ENCODE peak calls at places on chromosome 16, in seven cellular contexts. V is IMR-90, I is endothelial cell, T is GM12878, R is A549, C is gastrocnemius medialis, S is lower lobe of right lung. F is an unnamed sample.

GRCh38 chr16:87705780-87706277 is 60.0 kb downstream of the KLHDC4 start:
- DNase-seq in R (no peak), S (peak), I (no peak), T (no peak), C (no peak), V (no peak), F (no peak)

GRCh38 chr16:88735616-88736015 is 29.3 kb downstream of the CTU2 start:
- DNase-seq in T (no peak), I (no peak), C (no peak), V (no peak), S (no peak), R (no peak), F (no peak)

GRCh38 chr16:86919531-86920305 is 341.4 kb downstream of the FOXL1 start:
- DNase-seq in S (no peak), I (no peak), T (no peak), V (no peak), R (no peak), C (no peak), F (no peak)

GRCh38 chr16:66858740-66859396 is 14.7 kb downstream of the CA7 start:
- DNase-seq in V (peak), T (no peak), R (no peak), C (peak), S (peak), I (no peak), F (no peak)

GRCh38 chr16:54628796-54629625 is 301.7 kb upstream of the IRX5 start:
- DNase-seq in I (no peak), C (no peak), T (no peak), R (no peak), V (no peak), S (peak), F (no peak)

GRCh38 chr16:67959520-67959919 is 8.9 kb downstream of the SLC12A4 start:
- DNase-seq in C (peak), R (no peak), S (no peak), V (peak), T (no peak), I (no peak), F (peak)

GRCh38 chr16:12503201-12503600 is 300.5 kb downstream of the CPPED1 start:
- DNase-seq in R (no peak), S (no peak), T (no peak), I (no peak), V (no peak), C (no peak), F (peak)

GRCh38 chr16:89246903-89247733 is 29.6 kb downstream of the ZNF778 start:
- DNase-seq in R (peak), C (peak), V (peak), T (peak), I (peak), S (peak), F (no peak)

GRCh38 chr16:64866026-64866425 is 255.8 kb downstream of the CDH11 start:
- DNase-seq in I (no peak), R (no peak), C (no peak), V (peak), S (no peak), T (no peak), F (no peak)

GRCh38 chr16:87849419-87850008 is 19.8 kb downstream of the SLC7A5 start:
- DNase-seq in I (no peak), V (no peak), R (no peak), C (no peak), S (no peak), T (no peak), F (no peak)

GRCh38 chr16:64615647-64616280 is 506.1 kb downstream of the CDH11 start:
- DNase-seq in S (no peak), R (no peak), I (no peak), V (peak), C (no peak), T (no peak), F (no peak)

GRCh38 chr16:55836158-55836611 is 3.3 kb upstream of the CES1 start:
- DNase-seq in I (no peak), S (no peak), V (no peak), C (no peak), R (peak), T (no peak), F (no peak)

GRCh38 chr16:79089735-79090284 is 510.7 kb downstream of the MAF start:
- DNase-seq in S (no peak), C (no peak), R (no peak), I (no peak), T (peak), V (no peak), F (no peak)

GRCh38 chr16:23290189-23291062 is 11.7 kb upstream of the SCNN1B start:
- DNase-seq in C (no peak), S (no peak), T (no peak), I (no peak), R (no peak), V (no peak), F (no peak)

GRCh38 chr16:61580579-61580978 is 455.7 kb downstream of the CDH8 start:
- DNase-seq in T (no peak), R (no peak), S (no peak), I (no peak), V (no peak), C (no peak), F (peak)

GRCh38 chr16:46789499-46790414 is 41.2 kb downstream of the C16orf87 start:
- DNase-seq in C (peak), T (peak), S (peak), R (peak), V (peak), I (peak), F (no peak)

GRCh38 chr16:87138316-87138715 is 178.9 kb downstream of the C16orf95 start:
- DNase-seq in I (no peak), S (no peak), R (no peak), C (no peak), V (no peak), T (no peak), F (peak)

GRCh38 chr16:84461029-84461415 is 43.4 kb downstream of the MEAK7 start:
- DNase-seq in T (no peak), V (no peak), I (no peak), R (no peak), S (no peak), C (no peak), F (peak)

GRCh38 chr16:66581246-66581952 is 2.1 kb downstream of the CMTM2 start:
- DNase-seq in T (no peak), S (no peak), I (no peak), C (no peak), R (no peak), V (peak), F (no peak)

GRCh38 chr16:78543066-78543465 is 443.6 kb downstream of the WWOX start:
- DNase-seq in V (no peak), S (no peak), T (no peak), I (no peak), R (no peak), C (no peak), F (no peak)

GRCh38 chr16:58516768-58517107 is 1.4 kb downstream of the SETD6 start:
- DNase-seq in V (no peak), T (no peak), I (no peak), C (no peak), S (no peak), R (no peak), F (no peak)

GRCh38 chr16:58513874-58514273 is 1.4 kb upstream of the SETD6 start:
- DNase-seq in R (no peak), V (peak), T (no peak), S (no peak), C (no peak), I (no peak), F (no peak)

GRCh38 chr16:58515871-58516767 is 802 bp downstream of the SETD6 start:
- DNase-seq in V (no peak), T (no peak), I (no peak), S (peak), R (no peak), C (peak), F (peak)

GRCh38 chr16:58518083-58518979 is 3.0 kb downstream of the SETD6 start:
- DNase-seq in V (no peak), S (no peak), I (no peak), C (no peak), R (no peak), T (peak), F (no peak)

DNA sequence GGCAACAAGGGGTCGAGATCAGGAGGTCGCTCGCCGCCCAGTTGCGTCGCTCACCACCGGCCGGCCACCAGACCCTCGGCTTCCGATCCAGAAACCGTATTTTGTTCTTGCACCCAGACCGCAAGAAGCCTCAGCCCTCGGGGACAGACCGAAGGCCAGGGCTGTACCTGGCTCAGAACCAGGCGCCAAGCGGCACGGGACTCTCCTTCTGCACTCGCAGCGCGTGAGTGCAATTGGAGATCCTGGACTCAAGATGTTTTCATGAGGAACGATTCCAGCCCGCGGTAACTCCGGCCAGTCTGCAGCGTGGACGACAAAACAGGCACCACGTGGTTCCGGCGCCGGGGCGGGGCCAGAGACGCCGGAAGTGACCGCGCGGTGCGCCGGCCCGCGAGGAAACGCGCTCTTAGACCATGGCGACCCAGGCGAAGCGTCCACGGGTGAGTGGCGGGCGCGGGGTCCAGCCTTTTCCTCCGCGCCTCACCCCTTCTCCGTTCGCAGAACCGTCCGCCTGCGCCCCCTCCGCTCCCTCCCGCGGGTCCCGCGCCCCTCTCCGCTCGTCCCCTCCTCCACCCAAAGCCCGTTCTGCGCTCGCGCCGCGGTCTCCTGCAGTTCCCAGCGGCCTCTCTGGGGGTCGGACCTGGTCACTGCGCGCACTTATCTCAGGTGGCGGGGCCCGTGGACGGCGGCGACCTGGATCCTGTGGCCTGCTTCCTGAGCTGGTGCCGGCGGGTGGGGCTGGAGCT is at the start of gene SETD6:
- DNase-seq in I (peak), S (peak), V (peak), C (peak), T (no peak), R (peak), F (peak)
- TF ChIP-seq CTCF in I (no peak), S (peak), V (peak), C (peak), T (peak), R (no peak), F (peak)

GRCh38 chr16:52068447-52069074 is 478.4 kb downstream of the TOX3 start:
- DNase-seq in R (peak), T (no peak), S (no peak), V (peak), C (no peak), I (peak), F (no peak)
- TF ChIP-seq CTCF in R (no peak), T (no peak), S (peak), V (peak), C (no peak), I (no peak), F (peak)

GRCh38 chr16:50368410-50369132 is at the start of gene BRD7:
- DNase-seq in S (peak), R (peak), V (peak), I (peak), C (peak), T (no peak), F (no peak)
- TF ChIP-seq CTCF in S (no peak), R (peak), V (peak), I (peak), C (no peak), T (peak), F (peak)

GRCh38 chr16:85528528-85529387 is 84.4 kb upstream of the GSE1 start:
- DNase-seq in C (no peak), R (peak), I (peak), V (no peak), S (no peak), T (no peak), F (no peak)
- TF ChIP-seq CTCF in C (peak), R (peak), I (peak), V (peak), S (peak), T (peak), F (peak)

DNA sequence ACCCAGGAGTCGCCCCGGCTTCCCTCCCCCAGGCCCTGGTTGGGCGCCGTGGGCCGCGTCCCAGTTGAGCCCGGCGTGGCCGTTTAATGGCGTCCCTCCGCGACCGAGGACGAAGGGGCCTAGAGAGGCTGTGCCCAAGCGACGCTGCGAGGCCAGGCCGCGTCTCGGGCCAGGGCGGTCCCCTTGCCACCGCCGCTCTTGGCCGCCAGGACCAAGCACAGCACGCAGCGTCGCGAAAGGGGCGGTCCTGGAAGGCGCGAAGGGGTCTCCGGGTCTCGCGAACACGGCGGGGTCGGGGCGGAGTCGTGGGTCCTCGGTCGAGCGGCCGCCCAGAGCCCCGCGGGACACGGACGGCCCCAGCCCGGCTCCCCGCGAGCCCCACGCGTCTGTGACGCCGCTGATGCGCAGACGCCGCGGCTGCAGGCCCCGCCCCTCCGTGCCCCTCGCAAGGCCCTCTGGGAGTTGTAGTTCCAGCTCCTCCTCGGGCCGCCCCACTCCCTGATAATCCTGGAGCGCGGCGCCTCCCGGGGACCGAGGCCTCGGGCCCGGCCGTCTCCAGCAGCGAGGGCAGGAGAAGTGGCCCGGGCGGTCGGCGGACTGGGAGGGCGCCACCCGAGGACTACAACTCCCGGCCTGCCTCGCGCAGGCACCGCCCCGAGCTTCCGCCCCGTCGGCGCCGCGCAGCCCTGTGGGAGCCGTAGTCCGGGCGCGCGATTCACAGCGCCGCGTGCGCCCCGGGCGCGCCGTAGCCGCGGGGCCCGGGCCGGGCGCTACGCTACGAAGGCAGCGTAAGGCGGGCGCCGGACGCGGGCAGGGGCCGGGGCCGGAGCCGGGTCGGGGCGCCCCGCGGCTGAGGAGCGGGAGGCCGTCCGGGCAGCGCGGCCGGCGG is at the start of gene CAPN15:
- DNase-seq in V (peak), C (peak), S (peak), I (peak), R (peak), T (peak), F (no peak)
- TF ChIP-seq CTCF in V (no peak), C (peak), S (no peak), I (peak), R (no peak), T (no peak), F (peak)

F was measured in chondrocyte.